ENCODE peak calls at places on chromosomes 2 and 18, in seven cellular contexts. One of them, this sample, is unnamed.

GRCh38 chr2:178279636-178280035 is 85.3 kb downstream of the OSBPL6 start:
- DNase-seq in body of pancreas: no peak
- DNase-seq in PC-3: no peak
- DNase-seq in Peyer's patch: peak; percentile 54
- DNase-seq in mucosa of descending colon: no peak
- DNase-seq in CD8-positive, alpha-beta T cell: no peak
- DNase-seq in lung: no peak
- DNase-seq in this sample: no peak

GRCh38 chr2:240786871-240787311 is 33.1 kb downstream of the KIF1A start:
- DNase-seq in mucosa of descending colon: peak; percentile 43
- DNase-seq in Peyer's patch: no peak
- DNase-seq in lung: no peak
- DNase-seq in PC-3: no peak
- DNase-seq in CD8-positive, alpha-beta T cell: no peak
- DNase-seq in body of pancreas: no peak
- DNase-seq in this sample: no peak

GRCh38 chr2:240983361-240983995 is 14.9 kb upstream of the SNED1 start:
- DNase-seq in mucosa of descending colon: peak; percentile 53
- DNase-seq in PC-3: peak; percentile 53
- DNase-seq in body of pancreas: peak; percentile 60
- DNase-seq in Peyer's patch: no peak
- DNase-seq in lung: no peak
- DNase-seq in CD8-positive, alpha-beta T cell: peak; percentile 81
- DNase-seq in this sample: no peak

GRCh38 chr2:80499095-80499494 is 194.5 kb upstream of the LRRTM1 start:
- DNase-seq in CD8-positive, alpha-beta T cell: no peak
- DNase-seq in Peyer's patch: no peak
- DNase-seq in mucosa of descending colon: no peak
- DNase-seq in body of pancreas: peak; percentile 31
- DNase-seq in PC-3: peak; percentile 56
- DNase-seq in lung: no peak
- DNase-seq in this sample: peak; percentile 25

GRCh38 chr2:75200140-75200985 is 1.0 kb upstream of the TACR1 start:
- DNase-seq in CD8-positive, alpha-beta T cell: no peak
- DNase-seq in mucosa of descending colon: no peak
- DNase-seq in body of pancreas: peak; percentile 87
- DNase-seq in lung: peak; percentile 48
- DNase-seq in PC-3: peak; percentile 52
- DNase-seq in Peyer's patch: no peak
- DNase-seq in this sample: no peak

GRCh38 chr2:43438858-43439655 is 156.8 kb downstream of the THADA start:
- DNase-seq in CD8-positive, alpha-beta T cell: no peak
- DNase-seq in Peyer's patch: no peak
- DNase-seq in mucosa of descending colon: no peak
- DNase-seq in lung: no peak
- DNase-seq in PC-3: peak; percentile 60
- DNase-seq in body of pancreas: no peak
- DNase-seq in this sample: no peak

GRCh38 chr2:26421961-26422360 is 20.2 kb downstream of the DRC1 start:
- DNase-seq in Peyer's patch: no peak
- DNase-seq in CD8-positive, alpha-beta T cell: no peak
- DNase-seq in PC-3: no peak
- DNase-seq in lung: no peak
- DNase-seq in mucosa of descending colon: no peak
- DNase-seq in body of pancreas: no peak
- DNase-seq in this sample: no peak

GRCh38 chr2:199999166-199999565 is 43.8 kb downstream of the MAIP1 start:
- DNase-seq in Peyer's patch: no peak
- DNase-seq in PC-3: no peak
- DNase-seq in CD8-positive, alpha-beta T cell: no peak
- DNase-seq in mucosa of descending colon: no peak
- DNase-seq in body of pancreas: no peak
- DNase-seq in lung: no peak
- DNase-seq in this sample: no peak

GRCh38 chr18:79048245-79048632 is 21.0 kb upstream of the ATP9B start:
- DNase-seq in lung: no peak
- DNase-seq in mucosa of descending colon: no peak
- DNase-seq in CD8-positive, alpha-beta T cell: no peak
- DNase-seq in Peyer's patch: no peak
- DNase-seq in PC-3: no peak
- DNase-seq in body of pancreas: no peak
- DNase-seq in this sample: no peak

GRCh38 chr18:31049189-31049588 is 6.6 kb upstream of the DSC3 start:
- DNase-seq in PC-3: no peak
- DNase-seq in body of pancreas: no peak
- DNase-seq in mucosa of descending colon: no peak
- DNase-seq in CD8-positive, alpha-beta T cell: no peak
- DNase-seq in Peyer's patch: no peak
- DNase-seq in lung: no peak
- DNase-seq in this sample: no peak

GRCh38 chr18:73594749-73595148 is 552.9 kb downstream of the FBXO15 start:
- DNase-seq in body of pancreas: no peak
- DNase-seq in PC-3: no peak
- DNase-seq in CD8-positive, alpha-beta T cell: no peak
- DNase-seq in lung: no peak
- DNase-seq in Peyer's patch: no peak
- DNase-seq in mucosa of descending colon: no peak
- DNase-seq in this sample: no peak

GRCh38 chr18:12460874-12461273 is 53.1 kb downstream of the PRELID3A start:
- DNase-seq in lung: no peak
- DNase-seq in body of pancreas: no peak
- DNase-seq in PC-3: no peak
- DNase-seq in mucosa of descending colon: no peak
- DNase-seq in CD8-positive, alpha-beta T cell: no peak
- DNase-seq in Peyer's patch: peak; percentile 52
- DNase-seq in this sample: no peak

GRCh38 chr2:42021490-42021889 is 26.3 kb upstream of the PKDCC start:
- DNase-seq in PC-3: no peak
- DNase-seq in body of pancreas: no peak
- DNase-seq in CD8-positive, alpha-beta T cell: no peak
- DNase-seq in lung: no peak
- DNase-seq in mucosa of descending colon: no peak
- DNase-seq in Peyer's patch: no peak
- DNase-seq in this sample: no peak

GRCh38 chr2:58131191-58132011 is 84.8 kb downstream of the VRK2 start:
- DNase-seq in Peyer's patch: no peak
- DNase-seq in CD8-positive, alpha-beta T cell: no peak
- DNase-seq in PC-3: no peak
- DNase-seq in lung: peak; percentile 33
- DNase-seq in body of pancreas: peak; percentile 69
- DNase-seq in mucosa of descending colon: no peak
- DNase-seq in this sample: no peak

GRCh38 chr2:136117909-136118818 is at the start of gene CXCR4:
- DNase-seq in PC-3: peak; percentile 58
- DNase-seq in CD8-positive, alpha-beta T cell: peak; percentile 99
- DNase-seq in mucosa of descending colon: peak; percentile 91
- DNase-seq in lung: peak; percentile 75
- DNase-seq in Peyer's patch: peak; percentile 96
- DNase-seq in body of pancreas: peak; percentile 59
- DNase-seq in this sample: no peak

GRCh38 chr18:22398464-22398863 is 19.3 kb downstream of the CTAGE1 start:
- DNase-seq in lung: no peak
- DNase-seq in CD8-positive, alpha-beta T cell: no peak
- DNase-seq in body of pancreas: no peak
- DNase-seq in PC-3: no peak
- DNase-seq in Peyer's patch: no peak
- DNase-seq in mucosa of descending colon: no peak
- DNase-seq in this sample: no peak

GRCh38 chr18:35756506-35757117 is 175.1 kb downstream of the GALNT1 start:
- DNase-seq in mucosa of descending colon: no peak
- DNase-seq in body of pancreas: peak; percentile 54
- DNase-seq in lung: peak; percentile 51
- DNase-seq in Peyer's patch: peak; percentile 76
- DNase-seq in PC-3: peak; percentile 51
- DNase-seq in CD8-positive, alpha-beta T cell: peak; percentile 63
- DNase-seq in this sample: peak; percentile 27

GRCh38 chr2:239234151-239234825 is 166.5 kb downstream of the HDAC4 start:
- DNase-seq in lung: no peak
- DNase-seq in CD8-positive, alpha-beta T cell: no peak
- DNase-seq in Peyer's patch: peak; percentile 42
- DNase-seq in body of pancreas: no peak
- DNase-seq in PC-3: no peak
- DNase-seq in mucosa of descending colon: no peak
- DNase-seq in this sample: no peak

GRCh38 chr2:67540962-67541361 is 143.8 kb downstream of the ETAA1 start:
- DNase-seq in body of pancreas: no peak
- DNase-seq in PC-3: no peak
- DNase-seq in Peyer's patch: no peak
- DNase-seq in mucosa of descending colon: no peak
- DNase-seq in CD8-positive, alpha-beta T cell: no peak
- DNase-seq in lung: no peak
- DNase-seq in this sample: no peak

GRCh38 chr2:33607905-33608304 is 8.8 kb upstream of the FAM98A start:
- DNase-seq in lung: no peak
- DNase-seq in body of pancreas: no peak
- DNase-seq in CD8-positive, alpha-beta T cell: no peak
- DNase-seq in Peyer's patch: no peak
- DNase-seq in mucosa of descending colon: no peak
- DNase-seq in PC-3: no peak
- DNase-seq in this sample: no peak

GRCh38 chr2:208031608-208032019 is 6.3 kb upstream of the PLEKHM3 start:
- DNase-seq in Peyer's patch: no peak
- DNase-seq in CD8-positive, alpha-beta T cell: no peak
- DNase-seq in body of pancreas: no peak
- DNase-seq in PC-3: no peak
- DNase-seq in mucosa of descending colon: no peak
- DNase-seq in lung: peak; percentile 73
- DNase-seq in this sample: no peak

GRCh38 chr2:113985554-113986397 is 95.9 kb downstream of the ACTR3 start:
- DNase-seq in mucosa of descending colon: no peak
- DNase-seq in CD8-positive, alpha-beta T cell: no peak
- DNase-seq in Peyer's patch: no peak
- DNase-seq in lung: no peak
- DNase-seq in PC-3: no peak
- DNase-seq in body of pancreas: no peak
- DNase-seq in this sample: no peak

GRCh38 chr2:223626713-223627112 is 24.6 kb upstream of the SCG2 start:
- DNase-seq in Peyer's patch: no peak
- DNase-seq in PC-3: peak; percentile 58
- DNase-seq in mucosa of descending colon: no peak
- DNase-seq in lung: no peak
- DNase-seq in body of pancreas: no peak
- DNase-seq in CD8-positive, alpha-beta T cell: no peak
- DNase-seq in this sample: no peak

GRCh38 chr2:15722980-15723379 is 131.3 kb downstream of the DDX1 start:
- DNase-seq in mucosa of descending colon: no peak
- DNase-seq in CD8-positive, alpha-beta T cell: no peak
- DNase-seq in PC-3: no peak
- DNase-seq in lung: no peak
- DNase-seq in Peyer's patch: no peak
- DNase-seq in body of pancreas: no peak
- DNase-seq in this sample: no peak

GRCh38 chr18:51068111-51068510 is 38.1 kb downstream of the SMAD4 start:
- DNase-seq in mucosa of descending colon: no peak
- DNase-seq in Peyer's patch: no peak
- DNase-seq in lung: no peak
- DNase-seq in PC-3: peak; percentile 51
- DNase-seq in CD8-positive, alpha-beta T cell: no peak
- DNase-seq in body of pancreas: no peak
- DNase-seq in this sample: peak; percentile 14

GRCh38 chr2:186696804-186697203 is 2.9 kb downstream of the FAM171B start:
- DNase-seq in body of pancreas: no peak
- DNase-seq in PC-3: no peak
- DNase-seq in mucosa of descending colon: no peak
- DNase-seq in Peyer's patch: no peak
- DNase-seq in CD8-positive, alpha-beta T cell: no peak
- DNase-seq in lung: no peak
- DNase-seq in this sample: no peak

GRCh38 chr2:186696337-186696736 is 2.5 kb downstream of the FAM171B start:
- DNase-seq in PC-3: no peak
- DNase-seq in lung: no peak
- DNase-seq in body of pancreas: no peak
- DNase-seq in CD8-positive, alpha-beta T cell: no peak
- DNase-seq in Peyer's patch: no peak
- DNase-seq in mucosa of descending colon: no peak
- DNase-seq in this sample: no peak

GRCh38 chr2:186693446-186693842 is 416 bp upstream of the FAM171B start:
- DNase-seq in lung: no peak
- DNase-seq in Peyer's patch: no peak
- DNase-seq in CD8-positive, alpha-beta T cell: no peak
- DNase-seq in body of pancreas: no peak
- DNase-seq in mucosa of descending colon: no peak
- DNase-seq in PC-3: no peak
- DNase-seq in this sample: no peak

GRCh38 chr2:186697536-186697935 is 3.7 kb downstream of the FAM171B start:
- DNase-seq in body of pancreas: no peak
- DNase-seq in mucosa of descending colon: no peak
- DNase-seq in lung: no peak
- DNase-seq in Peyer's patch: no peak
- DNase-seq in CD8-positive, alpha-beta T cell: no peak
- DNase-seq in PC-3: peak; percentile 80
- DNase-seq in this sample: no peak

GRCh38 chr2:186695081-186695756 is 1.4 kb downstream of the FAM171B start:
- DNase-seq in lung: no peak
- DNase-seq in PC-3: peak; percentile 7
- DNase-seq in body of pancreas: no peak
- DNase-seq in Peyer's patch: no peak
- DNase-seq in mucosa of descending colon: no peak
- DNase-seq in CD8-positive, alpha-beta T cell: no peak
- DNase-seq in this sample: no peak
- H3K4me3 ChIP-seq in lung: no peak overlapping the region
- H3K4me3 ChIP-seq in PC-3: peak overlapping the region; percentile 78
- H3K4me3 ChIP-seq in body of pancreas: no peak overlapping the region
- H3K4me3 ChIP-seq in Peyer's patch: no peak overlapping the region
- H3K4me3 ChIP-seq in mucosa of descending colon: no peak overlapping the region
- H3K4me3 ChIP-seq in CD8-positive, alpha-beta T cell: no peak overlapping the region
- H3K4me3 ChIP-seq in this sample: peak overlapping the region; percentile 79

DNA sequence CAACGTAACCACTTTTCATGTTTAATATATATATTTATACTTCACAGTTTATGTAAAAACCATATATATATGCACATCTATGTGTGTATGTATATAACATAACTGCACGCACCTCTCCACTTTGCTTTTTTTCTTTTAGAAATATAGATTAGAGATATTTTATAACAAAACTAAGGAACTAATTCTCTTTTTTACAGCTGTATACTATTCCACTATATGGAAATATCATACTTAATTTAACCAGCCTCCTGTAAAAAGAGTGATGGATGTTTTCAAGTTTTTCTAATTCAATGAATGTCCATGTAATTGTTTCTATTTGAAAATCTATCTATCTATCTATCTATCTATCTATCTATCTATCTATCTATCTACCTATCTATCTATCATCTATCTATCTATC is 4.6 kb downstream of the ARHGAP15 start:
- DNase-seq in body of pancreas: no peak
- DNase-seq in CD8-positive, alpha-beta T cell: no peak
- DNase-seq in Peyer's patch: no peak
- DNase-seq in lung: no peak
- DNase-seq in PC-3: no peak
- DNase-seq in mucosa of descending colon: no peak
- DNase-seq in this sample: no peak
- TF ChIP-seq CTCF in body of pancreas: no peak
- TF ChIP-seq CTCF in CD8-positive, alpha-beta T cell: no peak
- TF ChIP-seq CTCF in Peyer's patch: no peak
- TF ChIP-seq CTCF in lung: no peak
- TF ChIP-seq CTCF in PC-3: no peak
- TF ChIP-seq CTCF in mucosa of descending colon: no peak
- TF ChIP-seq CTCF in this sample: no peak

GRCh38 chr2:64865831-64866146 is 123.4 kb upstream of the SLC1A4 start:
- DNase-seq in Peyer's patch: no peak
- DNase-seq in mucosa of descending colon: no peak
- DNase-seq in lung: no peak
- DNase-seq in PC-3: no peak
- DNase-seq in CD8-positive, alpha-beta T cell: no peak
- DNase-seq in body of pancreas: no peak
- DNase-seq in this sample: no peak
- H3K4me3 ChIP-seq in Peyer's patch: no peak overlapping the region
- H3K4me3 ChIP-seq in mucosa of descending colon: no peak overlapping the region
- H3K4me3 ChIP-seq in lung: no peak overlapping the region
- H3K4me3 ChIP-seq in PC-3: peak overlapping the region; percentile 68
- H3K4me3 ChIP-seq in CD8-positive, alpha-beta T cell: no peak overlapping the region
- H3K4me3 ChIP-seq in body of pancreas: no peak overlapping the region
- H3K4me3 ChIP-seq in this sample: no peak overlapping the region

GRCh38 chr18:56748698-56749268 is 97.6 kb downstream of the WDR7 start:
- DNase-seq in Peyer's patch: no peak
- DNase-seq in PC-3: peak; percentile 63
- DNase-seq in body of pancreas: no peak
- DNase-seq in mucosa of descending colon: no peak
- DNase-seq in CD8-positive, alpha-beta T cell: no peak
- DNase-seq in lung: no peak
- DNase-seq in this sample: peak; percentile 20
- TF ChIP-seq CTCF in Peyer's patch: peak; percentile 44
- TF ChIP-seq CTCF in PC-3: peak; percentile 64
- TF ChIP-seq CTCF in body of pancreas: no peak
- TF ChIP-seq CTCF in mucosa of descending colon: peak; percentile 17
- TF ChIP-seq CTCF in CD8-positive, alpha-beta T cell: peak; percentile 67
- TF ChIP-seq CTCF in lung: peak; percentile 27
- TF ChIP-seq CTCF in this sample: peak; percentile 34